ENCODE peak calls at places on chromosomes 16 and 17, in five cellular contexts. U, N, V, S and D are unnamed samples.
A peak's percentile ranks its signal among the peaks of the same experiment; 100 is the strongest.

GRCh38 chr16:65867276-65867990 is 499.1 kb upstream of the CDH5 start:
- DNase-seq in U (no peak), N (no peak), V (no peak), S (no peak), D (no peak)

GRCh38 chr17:40362696-40363479 is 1.6 kb downstream of the GJD3 start:
- DNase-seq in U (peak; percentile 68), N (peak; percentile 94), V (no peak), S (no peak), D (no peak)

GRCh38 chr17:50687200-50688066 is 20.3 kb downstream of the ANKRD40 start:
- DNase-seq in U (peak; percentile 63), N (peak; percentile 63), V (no peak), S (peak; percentile 88), D (no peak)

GRCh38 chr17:337866-338265 is 14.7 kb downstream of the RPH3AL start:
- DNase-seq in U (no peak), N (peak; percentile 40), V (peak; percentile 5), S (no peak), D (no peak)

GRCh38 chr17:57401556-57402488 is 145.5 kb downstream of the MSI2 start:
- DNase-seq in U (no peak), N (no peak), V (no peak), S (no peak), D (no peak)

GRCh38 chr17:66687570-66688284 is 147.2 kb upstream of the CACNG5 start:
- DNase-seq in U (no peak), N (no peak), V (no peak), S (no peak), D (no peak)

GRCh38 chr17:1647802-1648581 is 1.7 kb downstream of the RILP start:
- DNase-seq in U (no peak), N (peak; percentile 87), V (peak; percentile 47), S (peak; percentile 48), D (no peak)

GRCh38 chr16:48526058-48526957 is 83.7 kb downstream of the N4BP1 start:
- DNase-seq in U (peak; percentile 49), N (peak; percentile 43), V (no peak), S (no peak), D (no peak)

GRCh38 chr16:48912360-48912759 is 302.4 kb upstream of the N4BP1 start:
- DNase-seq in U (no peak), N (no peak), V (no peak), S (no peak), D (no peak)